ENCODE peak calls at places on chromosomes 6 and 20, in eight cellular contexts. R is gastrocnemius medialis, O is transverse colon, Y is lower lobe of right lung, K is upper lobe of right lung, G is GM23338, E is fibroblast of lung, J is aorta. F is an unnamed sample.
A peak's percentile ranks its signal among the peaks of the same experiment; 100 is the strongest.

GRCh38 chr6:144936764-144937163 is 651.6 kb downstream of the UTRN start:
- DNase-seq in R (no peak), O (no peak), Y (no peak), K (no peak), G (no peak), E (no peak), J (no peak), F (no peak)

GRCh38 chr6:158506577-158506976 is 53.3 kb upstream of the TMEM181 start:
- DNase-seq in R (no peak), O (no peak), Y (no peak), K (no peak), G (peak; percentile 94), E (no peak), J (no peak), F (no peak)

GRCh38 chr6:44096615-44097014 is 30.6 kb downstream of the MRPL14 start:
- DNase-seq in R (peak; percentile 56), O (peak; percentile 81), Y (peak; percentile 80), K (peak; percentile 82), G (peak; percentile 74), E (peak; percentile 72), J (peak; percentile 88), F (peak; percentile 75)

GRCh38 chr6:156686429-156686939 is 90.7 kb upstream of the ARID1B start:
- DNase-seq in R (peak; percentile 31), O (peak; percentile 51), Y (peak; percentile 49), K (no peak), G (peak; percentile 78), E (peak; percentile 74), J (no peak), F (no peak)

GRCh38 chr6:13371421-13372072 is 43.2 kb upstream of the TBC1D7 start:
- DNase-seq in R (no peak), O (no peak), Y (no peak), K (no peak), G (no peak), E (no peak), J (no peak), F (no peak)

GRCh38 chr6:144384427-144384826 is 99.3 kb downstream of the UTRN start:
- DNase-seq in R (no peak), O (no peak), Y (no peak), K (no peak), G (no peak), E (no peak), J (no peak), F (no peak)

GRCh38 chr6:53171605-53172467 is 23.2 kb upstream of the GCM1 start:
- DNase-seq in R (peak; percentile 66), O (peak; percentile 91), Y (peak; percentile 93), K (peak; percentile 93), G (peak; percentile 80), E (peak; percentile 79), J (peak; percentile 96), F (peak; percentile 86)

GRCh38 chr6:35091353-35092083 is 49.6 kb downstream of the TCP11 start:
- DNase-seq in R (no peak), O (no peak), Y (no peak), K (no peak), G (no peak), E (peak; percentile 27), J (no peak), F (no peak)

GRCh38 chr6:117272886-117273285 is 7.5 kb downstream of the VGLL2 start:
- DNase-seq in R (no peak), O (no peak), Y (no peak), K (no peak), G (no peak), E (no peak), J (no peak), F (no peak)

GRCh38 chr6:135286962-135287525 is 105.9 kb downstream of the MYB start:
- DNase-seq in R (no peak), O (no peak), Y (no peak), K (no peak), G (no peak), E (no peak), J (no peak), F (no peak)

GRCh38 chr20:956330-956951 is 40.3 kb upstream of the ANGPT4 start:
- DNase-seq in R (peak; percentile 21), O (peak; percentile 61), Y (peak; percentile 78), K (peak; percentile 81), G (peak; percentile 91), E (peak; percentile 58), J (peak; percentile 84), F (peak; percentile 46)

GRCh38 chr20:50792708-50793574 is 1.9 kb upstream of the BCAS4 start:
- DNase-seq in R (no peak), O (no peak), Y (no peak), K (no peak), G (no peak), E (peak; percentile 48), J (peak; percentile 51), F (peak; percentile 43)

GRCh38 chr6:63245908-63246307 is 34.6 kb downstream of the FKBP1C start:
- DNase-seq in R (no peak), O (no peak), Y (no peak), K (no peak), G (peak; percentile 48), E (no peak), J (no peak), F (no peak)

DNA sequence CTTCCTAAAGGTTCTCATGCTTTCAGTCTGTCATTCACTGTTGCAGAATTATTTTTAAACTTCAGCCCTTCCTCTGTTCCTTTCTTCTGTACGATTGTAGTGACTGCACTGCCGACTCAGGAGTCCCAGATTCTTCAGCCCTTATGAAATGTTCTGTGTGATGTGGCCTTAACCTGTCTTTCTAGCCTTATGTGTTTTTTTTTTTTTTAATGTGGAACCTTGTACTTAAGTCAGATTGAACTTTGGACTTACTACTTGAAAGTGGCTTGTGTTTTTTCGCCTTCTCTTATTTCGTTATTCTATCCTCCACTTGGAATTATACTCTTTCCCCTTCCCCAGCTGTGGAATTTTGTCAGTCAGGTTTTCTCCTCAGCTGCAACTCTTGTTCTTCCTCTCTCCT is 8.7 kb downstream of the CEP43 start:
- DNase-seq in R (no peak), O (no peak), Y (no peak), K (no peak), G (no peak), E (no peak), J (no peak), F (no peak)
- H3K27ac ChIP-seq in R (no peak overlapping the region), O (no peak overlapping the region), Y (no peak overlapping the region), K (no peak overlapping the region), G (no peak overlapping the region), E (no peak overlapping the region), J (no peak overlapping the region), F (no peak overlapping the region)

GRCh38 chr20:5977223-5977622 is 26.8 kb downstream of the MCM8 start:
- DNase-seq in R (no peak), O (no peak), Y (no peak), K (no peak), G (no peak), E (no peak), J (no peak), F (no peak)

GRCh38 chr20:5981139-5981538 is 30.7 kb downstream of the MCM8 start:
- DNase-seq in R (no peak), O (no peak), Y (no peak), K (no peak), G (no peak), E (no peak), J (no peak), F (no peak)

GRCh38 chr20:5980720-5981119 is 30.3 kb downstream of the MCM8 start:
- DNase-seq in R (no peak), O (no peak), Y (no peak), K (no peak), G (no peak), E (no peak), J (no peak), F (no peak)

GRCh38 chr20:5975778-5976177 is 25.3 kb downstream of the MCM8 start:
- DNase-seq in R (no peak), O (no peak), Y (no peak), K (no peak), G (no peak), E (no peak), J (no peak), F (no peak)

GRCh38 chr20:5977975-5978374 is 27.5 kb downstream of the MCM8 start:
- DNase-seq in R (no peak), O (no peak), Y (no peak), K (no peak), G (no peak), E (no peak), J (no peak), F (no peak)
- H3K36me3 ChIP-seq in R (no peaks in the 10 kb centered on the region), O (no peaks in the 10 kb centered on the region), Y (peaks cover 27% of the 10 kb centered on the region), K (peaks cover 9% of the 10 kb centered on the region), G (peaks cover 30% of the 10 kb centered on the region), E (no peaks in the 10 kb centered on the region), J (no peaks in the 10 kb centered on the region), F (peaks cover 72% of the 10 kb centered on the region)

GRCh38 chr6:166597711-166598440 is 11.4 kb upstream of the RAMACL start:
- DNase-seq in R (no peak), O (no peak), Y (no peak), K (no peak), G (no peak), E (no peak), J (no peak), F (no peak)
- H3K27ac ChIP-seq in R (peak overlapping the region; percentile 73), O (peak overlapping the region; percentile 73), Y (peak overlapping the region; percentile 76), K (peak overlapping the region; percentile 80), G (no peak overlapping the region), E (peak overlapping the region; percentile 96), J (peak overlapping the region; percentile 70), F (peak overlapping the region; percentile 30)

GRCh38 chr20:44489931-44490330 is 14.3 kb downstream of the TTPAL start:
- DNase-seq in R (no peak), O (no peak), Y (no peak), K (no peak), G (no peak), E (no peak), J (no peak), F (no peak)

GRCh38 chr20:44489223-44489622 is 13.5 kb downstream of the TTPAL start:
- DNase-seq in R (no peak), O (no peak), Y (no peak), K (no peak), G (no peak), E (no peak), J (no peak), F (no peak)

GRCh38 chr20:44494266-44494665 is 18.6 kb downstream of the TTPAL start:
- DNase-seq in R (no peak), O (no peak), Y (no peak), K (no peak), G (no peak), E (peak; percentile 70), J (no peak), F (no peak)

GRCh38 chr20:44494681-44495080 is 19.0 kb downstream of the TTPAL start:
- DNase-seq in R (no peak), O (no peak), Y (no peak), K (no peak), G (no peak), E (no peak), J (no peak), F (no peak)

DNA sequence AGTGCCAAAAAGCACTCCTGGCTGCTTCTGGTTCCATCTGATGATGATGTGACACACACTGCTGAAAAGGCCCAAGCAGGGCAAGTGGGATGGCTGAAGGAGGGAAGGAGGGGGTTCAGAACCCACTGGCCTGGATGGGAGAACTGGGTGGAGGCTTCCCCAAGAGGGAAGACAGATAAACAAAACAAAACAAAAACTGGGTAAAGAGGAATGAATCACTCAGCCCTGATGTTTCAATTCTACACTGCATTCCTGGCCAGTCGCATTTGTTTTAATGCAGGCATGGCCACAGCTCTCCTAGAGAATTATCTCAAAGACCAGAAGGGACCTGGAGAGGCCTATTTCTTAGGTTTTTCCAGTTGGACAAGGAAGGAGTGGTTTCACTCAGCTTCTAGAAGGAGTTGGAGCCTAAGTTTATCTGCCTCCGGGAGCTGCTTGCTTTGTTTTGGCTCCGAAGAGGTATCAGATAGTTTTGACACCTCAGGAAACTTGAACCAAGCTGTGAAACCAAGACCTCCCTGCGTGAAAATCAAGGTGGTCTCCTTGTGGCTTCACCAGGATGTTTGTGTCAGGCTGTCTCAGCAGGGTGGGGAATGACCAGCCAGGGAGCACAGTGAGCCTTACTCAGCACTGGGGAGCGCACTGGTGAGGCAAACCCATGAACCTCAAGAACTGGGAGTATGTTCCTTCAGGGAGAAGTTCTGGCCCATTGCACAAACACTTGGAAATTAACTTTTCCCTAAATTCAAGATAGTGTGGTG is 16.1 kb downstream of the TTPAL start:
- DNase-seq in R (peak; percentile 55), O (peak; percentile 20), Y (no peak), K (no peak), G (no peak), E (peak; percentile 69), J (no peak), F (no peak)
- H3K36me3 ChIP-seq in R (no peaks in the 10 kb centered on the region), O (peaks cover 35% of the 10 kb centered on the region), Y (peaks cover 97% of the 10 kb centered on the region), K (peaks cover 97% of the 10 kb centered on the region), G (peaks cover 27% of the 10 kb centered on the region), E (peaks cover 13% of the 10 kb centered on the region), J (peaks cover 4% of the 10 kb centered on the region), F (peaks cover 99% of the 10 kb centered on the region)